ENCODE peak calls at places on chromosomes 5 and 9, in six cellular contexts. F is uterus, G is ovary, X is keratinocyte, Z is fibroblast of pulmonary artery, B is body of pancreas. K is an unnamed sample.

GRCh38 chr5:169695919-169696490 is 58.9 kb downstream of the DOCK2 start:
- DNase-seq in F (no peak), G (no peak), X (peak; percentile 56), Z (peak; percentile 93), B (peak; percentile 14), K (no peak)

GRCh38 chr5:197892-198489 is 6.7 kb downstream of the LRRC14B start:
- DNase-seq in F (no peak), G (no peak), X (no peak), Z (no peak), B (no peak), K (no peak)

GRCh38 chr5:77015938-77016569 is 14.2 kb upstream of the AGGF1 start:
- DNase-seq in F (no peak), G (no peak), X (no peak), Z (peak; percentile 86), B (no peak), K (no peak)

GRCh38 chr5:160543395-160543794 is 121.7 kb downstream of the PTTG1 start:
- DNase-seq in F (no peak), G (no peak), X (no peak), Z (no peak), B (no peak), K (no peak)

GRCh38 chr5:107011530-107012115 is 659.1 kb downstream of the EFNA5 start:
- DNase-seq in F (no peak), G (no peak), X (no peak), Z (no peak), B (no peak), K (no peak)

GRCh38 chr9:13603916-13604315 is 324.4 kb upstream of the MPDZ start:
- DNase-seq in F (no peak), G (no peak), X (no peak), Z (peak; percentile 52), B (no peak), K (no peak)

GRCh38 chr5:100731768-100732167 is 171.3 kb downstream of the ST8SIA4 start:
- DNase-seq in F (no peak), G (no peak), X (no peak), Z (no peak), B (no peak), K (no peak)

GRCh38 chr9:85524531-85524930 is 217.2 kb downstream of the AGTPBP1 start:
- DNase-seq in F (no peak), G (no peak), X (no peak), Z (peak; percentile 47), B (no peak), K (no peak)

DNA sequence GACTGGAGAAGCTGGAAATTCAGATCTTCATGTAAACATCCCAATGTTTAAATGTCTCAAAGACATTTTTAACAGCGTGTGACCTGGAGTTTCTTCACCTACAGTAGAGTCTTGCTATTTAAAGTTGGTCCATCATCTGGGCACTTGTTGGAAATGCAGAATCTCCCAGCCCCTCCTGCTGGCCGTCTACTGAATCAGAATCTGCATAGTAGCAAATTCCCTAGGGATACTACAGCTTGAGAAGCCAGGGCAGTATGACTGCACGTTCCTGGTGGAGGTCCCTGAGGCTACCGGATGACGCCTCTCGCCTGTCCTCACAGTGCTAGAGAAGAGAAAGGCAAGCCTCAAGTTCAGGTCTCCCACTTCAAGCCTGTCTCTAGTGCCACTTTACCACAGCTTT is 15.7 kb downstream of the SAP30L start:
- DNase-seq in F (no peak), G (no peak), X (no peak), Z (peak; percentile 49), B (no peak), K (no peak)
- TF ChIP-seq CTCF in F (no peak), G (no peak), X (no peak), Z (peak; percentile 31), B (no peak), K (peak; percentile 37)

GRCh38 chr5:173235499-173236394 is 741 bp upstream of the NKX2-5 start:
- DNase-seq in F (no peak), G (no peak), X (no peak), Z (no peak), B (no peak), K (no peak)

GRCh38 chr5:173231996-173232498 is 3.0 kb downstream of the NKX2-5 start:
- DNase-seq in F (no peak), G (no peak), X (no peak), Z (no peak), B (no peak), K (no peak)

GRCh38 chr5:173233347-173234128 is 1.5 kb downstream of the NKX2-5 start:
- DNase-seq in F (no peak), G (no peak), X (no peak), Z (no peak), B (no peak), K (no peak)

GRCh38 chr5:173232499-173233346 is 2.3 kb downstream of the NKX2-5 start:
- DNase-seq in F (no peak), G (no peak), X (no peak), Z (no peak), B (no peak), K (peak; percentile 43)

DNA sequence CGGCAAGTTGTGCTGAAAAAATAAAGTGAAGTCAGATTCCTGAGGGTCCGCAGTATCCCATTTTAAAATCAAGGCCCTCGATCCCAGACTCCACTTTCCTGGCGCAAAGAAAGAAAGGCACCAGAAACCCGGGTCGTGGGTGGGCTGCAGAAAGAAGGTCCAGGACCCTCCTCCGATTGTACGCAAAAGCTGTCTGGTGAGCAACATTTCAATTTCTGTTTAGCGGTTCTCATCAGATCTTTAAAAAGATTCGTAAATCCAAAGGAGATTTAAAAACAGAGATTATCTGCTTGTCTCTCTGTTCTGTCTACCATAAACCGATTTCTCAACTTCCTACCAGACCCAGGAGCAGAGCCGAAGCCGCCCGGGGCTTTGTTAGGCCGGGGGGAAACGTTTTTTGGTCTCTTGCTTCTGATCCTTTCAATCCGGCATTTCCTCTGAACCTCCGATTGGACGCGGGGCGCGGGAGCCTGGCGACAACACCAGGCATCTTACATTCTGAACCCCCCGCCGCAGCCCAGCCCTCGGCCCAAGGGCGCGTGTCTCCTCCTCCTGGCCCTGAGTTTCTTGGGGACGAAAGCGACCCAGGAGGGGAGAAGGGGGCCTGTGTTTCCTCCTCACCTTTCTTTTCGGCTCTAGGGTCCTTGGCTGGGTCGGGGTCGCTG is 745 bp downstream of the NKX2-5 start:
- DNase-seq in F (no peak), G (no peak), X (no peak), Z (no peak), B (no peak), K (no peak)
- TF ChIP-seq CTCF in F (no peak), G (no peak), X (no peak), Z (no peak), B (no peak), K (no peak)

GRCh38 chr5:167271061-167271460 is 1020.4 kb upstream of the WWC1 start:
- DNase-seq in F (no peak), G (no peak), X (no peak), Z (no peak), B (no peak), K (no peak)
- TF ChIP-seq CTCF in F (no peak), G (no peak), X (no peak), Z (no peak), B (no peak), K (no peak)

GRCh38 chr9:107235765-107236442 is 47.2 kb upstream of the RAD23B start:
- DNase-seq in F (no peak), G (no peak), X (no peak), Z (no peak), B (no peak), K (no peak)

GRCh38 chr9:107242073-107243063 is 40.7 kb upstream of the RAD23B start:
- DNase-seq in F (no peak), G (no peak), X (no peak), Z (no peak), B (no peak), K (no peak)

GRCh38 chr9:107240260-107240659 is 42.8 kb upstream of the RAD23B start:
- DNase-seq in F (no peak), G (no peak), X (no peak), Z (no peak), B (no peak), K (no peak)

GRCh38 chr9:107237873-107238272 is 45.2 kb upstream of the RAD23B start:
- DNase-seq in F (no peak), G (no peak), X (no peak), Z (no peak), B (no peak), K (no peak)

GRCh38 chr9:107239474-107239873 is 43.6 kb upstream of the RAD23B start:
- DNase-seq in F (no peak), G (no peak), X (no peak), Z (no peak), B (no peak), K (no peak)
- TF ChIP-seq CTCF in F (no peak), G (no peak), X (peak; percentile 53), Z (peak; percentile 17), B (no peak), K (no peak)

GRCh38 chr5:82597437-82597836 is 319.3 kb upstream of the RPS23 start:
- DNase-seq in F (no peak), G (no peak), X (no peak), Z (no peak), B (no peak), K (no peak)
- TF ChIP-seq CTCF in F (no peak), G (no peak), X (no peak), Z (peak; percentile 11), B (no peak), K (peak; percentile 39)

GRCh38 chr5:177312649-177313181 is 1.0 kb upstream of the MXD3 start:
- DNase-seq in F (no peak), G (no peak), X (no peak), Z (no peak), B (no peak), K (no peak)
- TF ChIP-seq CTCF in F (no peak), G (no peak), X (no peak), Z (no peak), B (no peak), K (no peak)

DNA sequence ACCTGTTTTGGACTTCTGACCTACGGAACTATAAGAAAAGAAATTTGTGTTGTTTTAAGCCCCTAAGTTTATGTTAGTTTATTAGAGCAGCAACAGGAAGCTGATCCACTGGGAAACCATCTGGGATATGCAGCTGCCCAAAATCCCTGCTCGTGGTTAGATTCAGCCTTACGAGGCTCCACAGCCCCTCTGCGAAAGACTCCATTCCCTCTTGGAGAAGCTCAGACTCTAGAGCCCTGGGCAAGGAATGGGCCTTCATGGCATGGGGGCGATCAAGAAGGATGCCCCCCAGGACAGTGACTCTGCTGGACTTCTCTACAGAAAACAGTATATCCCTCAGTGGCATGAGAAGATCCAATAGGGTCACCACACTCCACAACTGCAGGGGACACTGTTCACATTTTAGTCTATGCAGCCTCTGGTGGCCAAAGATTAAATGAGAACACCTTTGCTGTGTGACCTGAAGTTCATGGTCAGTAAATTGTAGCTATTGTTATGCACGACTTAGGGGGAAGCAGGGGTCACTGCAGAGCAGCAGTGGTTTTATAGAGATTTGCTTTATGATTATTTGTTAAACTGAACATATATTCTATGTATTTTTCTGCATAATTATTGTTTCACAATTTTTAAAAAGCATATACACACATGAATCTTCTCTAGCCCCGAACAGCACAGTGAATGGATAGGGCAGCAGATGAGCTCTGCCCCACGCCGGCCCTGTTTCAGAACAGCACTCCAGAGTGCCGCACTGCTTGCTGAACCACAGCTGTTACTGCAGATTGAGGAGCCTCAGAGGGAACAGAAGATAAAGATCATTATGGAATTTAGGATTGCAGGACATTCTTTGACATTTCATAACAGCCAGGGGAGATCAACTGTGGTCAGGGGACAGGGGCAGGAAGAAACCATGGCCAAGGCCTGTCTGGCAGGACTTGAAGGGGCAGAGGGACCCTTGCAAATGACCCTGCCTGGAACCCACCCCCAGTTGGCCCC is 20.9 kb downstream of the IRF1 start:
- DNase-seq in F (peak; percentile 15), G (no peak), X (no peak), Z (peak; percentile 33), B (no peak), K (no peak)
- TF ChIP-seq CTCF in F (no peak), G (no peak), X (no peak), Z (no peak), B (no peak), K (no peak)